ENCODE peak calls at places on chromosomes 3 and 15, in nine cellular contexts. G is activated CD8-positive, alpha-beta memory T cell treated with anti-CD3 and anti-CD28 coated beads for 48 hours; P is substantia nigra; J is WTC11; F is H4; Z is NCI-H446 treated with DMSO at 0.1 percent for 48 hours; I is B cell; E is HFFc6; S is choroid plexus epithelial cell. Q is an unnamed sample.

GRCh38 chr3:9022305-9022985 is 59.2 kb upstream of the RAD18 start:
- DNase-seq in S (no peak), G (no peak), E (no peak), I (no peak), F (no peak), P (no peak), Z (no peak), J (no peak), Q (no peak)

GRCh38 chr15:43942157-43942556 is 115.4 kb downstream of the WDR76 start:
- DNase-seq in G (no peak), J (no peak), I (no peak), S (no peak), F (no peak), Z (no peak), E (no peak), P (no peak), Q (no peak)

GRCh38 chr3:53939081-53939582 is 47.5 kb upstream of the SELENOK start:
- DNase-seq in I (no peak), F (no peak), G (no peak), J (no peak), S (no peak), E (no peak), P (no peak), Z (no peak), Q (no peak)

GRCh38 chr3:94314218-94314883 is 251.5 kb downstream of the NSUN3 start:
- DNase-seq in I (no peak), G (no peak), P (no peak), F (no peak), S (no peak), E (no peak), Z (no peak), J (no peak), Q (no peak)

GRCh38 chr3:107034142-107034541 is 343.1 kb upstream of the CCDC54 start:
- DNase-seq in I (no peak), G (no peak), J (no peak), E (no peak), F (no peak), S (no peak), P (no peak), Z (no peak), Q (no peak)

GRCh38 chr3:170725285-170725731 is 139.4 kb upstream of the SLC7A14 start:
- DNase-seq in F (no peak), G (no peak), P (no peak), E (peak; percentile 19), J (no peak), Z (no peak), S (peak; percentile 59), I (no peak), Q (no peak)

GRCh38 chr3:47082519-47082918 is 81.4 kb downstream of the SETD2 start:
- DNase-seq in J (no peak), S (peak; percentile 64), I (no peak), G (no peak), Z (no peak), P (no peak), F (peak; percentile 17), E (peak; percentile 45), Q (peak; percentile 27)

GRCh38 chr3:105834768-105835167 is 34.0 kb downstream of the CBLB start:
- DNase-seq in Z (no peak), E (no peak), J (no peak), G (no peak), P (no peak), I (no peak), S (no peak), F (no peak), Q (no peak)

GRCh38 chr3:194633349-194634004 is at the start of gene TMEM44:
- DNase-seq in E (peak; percentile 89), Z (peak; percentile 23), G (peak; percentile 49), S (peak; percentile 73), F (peak; percentile 88), I (peak; percentile 87), P (no peak), J (peak; percentile 82), Q (peak; percentile 81)

GRCh38 chr3:191434036-191434435 is 26.9 kb upstream of the PYDC2 start:
- DNase-seq in F (no peak), E (no peak), Z (no peak), I (no peak), S (no peak), P (no peak), J (no peak), G (no peak), Q (no peak)

GRCh38 chr3:10602769-10603768 is 97.7 kb upstream of the ATP2B2 start:
- DNase-seq in P (no peak), E (no peak), F (no peak), J (no peak), Z (no peak), I (no peak), S (no peak), G (peak; percentile 17), Q (no peak)

GRCh38 chr3:557972-558371 is 361.4 kb downstream of the CHL1 start:
- DNase-seq in Z (no peak), G (no peak), F (no peak), J (no peak), P (no peak), S (no peak), E (no peak), I (no peak), Q (no peak)

GRCh38 chr3:100844063-100844936 is 135.0 kb downstream of the TFG start:
- DNase-seq in I (no peak), E (no peak), S (no peak), G (no peak), P (no peak), J (no peak), F (no peak), Z (no peak), Q (no peak)

GRCh38 chr3:101509276-101509675 is 3.7 kb downstream of the SENP7 start:
- DNase-seq in J (no peak), I (no peak), G (no peak), P (no peak), S (peak; percentile 6), F (no peak), E (no peak), Z (no peak), Q (no peak)

GRCh38 chr15:70936326-70936725 is 43.7 kb downstream of the LRRC49 start:
- DNase-seq in S (peak; percentile 52), P (no peak), J (no peak), Z (no peak), G (no peak), E (no peak), I (no peak), F (no peak), Q (peak; percentile 24)

GRCh38 chr15:44125879-44126278 is 69.2 kb downstream of the FRMD5 start:
- DNase-seq in F (no peak), S (no peak), P (no peak), Z (no peak), I (no peak), E (no peak), G (no peak), J (no peak), Q (no peak)

GRCh38 chr3:141575879-141576743 is 89.3 kb downstream of the RASA2 start:
- DNase-seq in P (no peak), F (peak; percentile 21), J (no peak), I (peak; percentile 15), E (peak; percentile 21), Z (no peak), G (no peak), S (peak; percentile 63), Q (peak; percentile 45)

GRCh38 chr15:71761649-71762048 is 48.7 kb upstream of the NR2E3 start:
- DNase-seq in E (peak; percentile 90), G (no peak), Z (no peak), I (no peak), J (no peak), F (peak; percentile 49), S (peak; percentile 89), P (no peak), Q (peak; percentile 78)

GRCh38 chr3:74978684-74979083 is 364.2 kb upstream of the CNTN3 start:
- DNase-seq in F (no peak), Z (no peak), E (no peak), I (no peak), P (no peak), G (no peak), S (no peak), J (no peak), Q (no peak)

GRCh38 chr3:3333571-3333970 is 154.1 kb upstream of the CRBN start:
- DNase-seq in S (no peak), Z (no peak), G (no peak), P (no peak), J (no peak), E (no peak), I (no peak), F (no peak), Q (no peak)

GRCh38 chr3:133506215-133506901 is 67.1 kb upstream of the CDV3 start:
- DNase-seq in F (no peak), P (no peak), Z (no peak), S (no peak), I (peak; percentile 42), E (no peak), G (no peak), J (no peak), Q (no peak)

GRCh38 chr3:66486187-66486586 is 14.6 kb downstream of the LRIG1 start:
- DNase-seq in S (no peak), Z (no peak), P (no peak), J (no peak), F (no peak), I (no peak), E (no peak), G (no peak), Q (no peak)

GRCh38 chr3:139601191-139601961 is 61.8 kb upstream of the RBP1 start:
- DNase-seq in S (no peak), Z (peak; percentile 22), G (no peak), P (no peak), I (no peak), F (no peak), E (no peak), J (no peak), Q (no peak)

GRCh38 chr3:186917660-186918312 is 12.5 kb upstream of the ST6GAL1 start:
- DNase-seq in E (no peak), J (no peak), F (no peak), Z (no peak), P (no peak), I (no peak), S (peak; percentile 44), G (no peak), Q (peak; percentile 11)

GRCh38 chr3:9067352-9067975 is 104.2 kb upstream of the RAD18 start:
- DNase-seq in E (peak; percentile 64), I (no peak), G (no peak), S (peak; percentile 86), J (peak; percentile 66), F (peak; percentile 49), P (no peak), Z (peak; percentile 0), Q (peak; percentile 64)

GRCh38 chr3:149235599-149236424 is 14.2 kb upstream of the CP start:
- DNase-seq in I (no peak), J (no peak), E (no peak), Z (no peak), P (no peak), F (no peak), S (no peak), G (no peak), Q (no peak)

GRCh38 chr3:144831955-144832716 is 860.5 kb downstream of the DIPK2A start:
- DNase-seq in Z (no peak), P (no peak), S (peak; percentile 11), E (no peak), F (no peak), J (no peak), G (no peak), I (no peak), Q (no peak)

GRCh38 chr3:171261487-171261886 is 198.7 kb downstream of the TNIK start:
- DNase-seq in F (peak; percentile 46), P (no peak), S (peak; percentile 40), J (no peak), I (no peak), E (no peak), Z (no peak), G (no peak), Q (peak; percentile 26)

GRCh38 chr3:116281313-116282143 is 163.8 kb downstream of the LSAMP start:
- DNase-seq in I (no peak), F (no peak), E (no peak), Z (peak; percentile 25), G (no peak), P (no peak), S (no peak), J (no peak), Q (no peak)

GRCh38 chr15:68001811-68002210 is 52.3 kb upstream of the PIAS1 start:
- DNase-seq in Z (no peak), E (no peak), F (no peak), G (no peak), P (no peak), I (no peak), S (no peak), J (no peak), Q (no peak)

GRCh38 chr15:84741151-84741550 is 7.2 kb upstream of the ZNF592 start:
- DNase-seq in P (no peak), F (no peak), S (no peak), E (no peak), G (no peak), J (no peak), Z (no peak), I (no peak), Q (no peak)